ENCODE peak calls at places on chromosomes 7 and 10, in five cellular contexts. Y is activated CD8-positive, alpha-beta T cell treated with anti-CD3 and anti-CD28 coated beads for 36 hours; N is Right ventricle myocardium superior; T is prostate gland; W is activated T-helper 1 cell treated with Interleukin-2 at 50 U/mL for 16 hours. S is an unnamed sample.

GRCh38 chr10:118592675-118593330 is 2.6 kb downstream of the PRLHR start:
- DNase-seq in W (no peak), Y (no peak), T (no peak), N (no peak), S (no peak)

GRCh38 chr10:66350622-66351399 is 575.0 kb upstream of the LRRTM3 start:
- DNase-seq in T (no peak), W (no peak), N (no peak), Y (no peak), S (no peak)

GRCh38 chr7:20301311-20301939 is 29.3 kb upstream of the ITGB8 start:
- DNase-seq in W (no peak), N (no peak), Y (no peak), T (no peak), S (no peak)

GRCh38 chr10:70369498-70370018 is 12.9 kb downstream of the LRRC20 start:
- DNase-seq in Y (no peak), N (no peak), W (no peak), T (no peak), S (no peak)

GRCh38 chr10:24444337-24444736 is 235.4 kb downstream of the KIAA1217 start:
- DNase-seq in T (no peak), N (no peak), Y (no peak), W (no peak), S (no peak)

GRCh38 chr7:98514211-98515150 is 102.6 kb upstream of the NPTX2 start:
- DNase-seq in N (no peak), T (no peak), W (no peak), Y (peak), S (no peak)

GRCh38 chr7:52569151-52569550 is 466.3 kb upstream of the POM121L12 start:
- DNase-seq in N (no peak), T (no peak), Y (no peak), W (no peak), S (no peak)

GRCh38 chr10:132320776-132321469 is 11.1 kb upstream of the LRRC27 start:
- DNase-seq in N (no peak), T (no peak), W (no peak), Y (no peak), S (no peak)

GRCh38 chr10:127690176-127690575 is 46.8 kb upstream of the FOXI2 start:
- DNase-seq in N (no peak), T (no peak), Y (no peak), W (no peak), S (no peak)

GRCh38 chr10:129099486-129099885 is 367.6 kb upstream of the MGMT start:
- DNase-seq in T (no peak), Y (no peak), N (no peak), W (no peak), S (no peak)

GRCh38 chr7:151076863-151077704 is 3.5 kb downstream of the FASTK start:
- DNase-seq in T (no peak), W (no peak), Y (no peak), N (no peak), S (no peak)

GRCh38 chr7:148911626-148912025 is 27.5 kb upstream of the EZH2 start:
- DNase-seq in Y (peak), T (no peak), W (no peak), N (no peak), S (no peak)

GRCh38 chr10:12911795-12912194 is 89.7 kb downstream of the CCDC3 start:
- DNase-seq in N (no peak), T (no peak), W (no peak), Y (no peak), S (no peak)